ENCODE peak calls at places on chromosome 15, in five cellular contexts. W is uterus, N is BE2C, H is stomach, G is adrenal gland. P is an unnamed sample.

GRCh38 chr15:56774356-56774755 is 41.0 kb upstream of the ZNF280D start:
- DNase-seq in W (no peak), N (no peak), H (no peak), G (no peak), P (no peak)

GRCh38 chr15:66720206-66721010 is 18.4 kb downstream of the SMAD6 start:
- DNase-seq in W (no peak), N (no peak), H (peak; percentile 39), G (peak; percentile 45), P (no peak)

GRCh38 chr15:61099030-61099800 is 129.9 kb downstream of the RORA start:
- DNase-seq in W (no peak), N (no peak), H (no peak), G (no peak), P (no peak)

GRCh38 chr15:61195116-61196002 is 33.7 kb downstream of the RORA start:
- DNase-seq in W (no peak), N (peak; percentile 61), H (no peak), G (no peak), P (no peak)

GRCh38 chr15:70493787-70494514 is 269.4 kb downstream of the UACA start:
- DNase-seq in W (no peak), N (no peak), H (no peak), G (no peak), P (no peak)

GRCh38 chr15:65214010-65214409 is 2.7 kb upstream of the CILP start:
- DNase-seq in W (no peak), N (no peak), H (no peak), G (no peak), P (no peak)

GRCh38 chr15:59247364-59247763 is 40.7 kb downstream of the LDHAL6B start:
- DNase-seq in W (peak; percentile 65), N (peak; percentile 49), H (peak; percentile 61), G (peak; percentile 48), P (no peak)

GRCh38 chr15:38558714-38559059 is 5.9 kb downstream of the RASGRP1 start:
- DNase-seq in W (no peak), N (no peak), H (no peak), G (no peak), P (no peak)

GRCh38 chr15:72168131-72168825 is 29.3 kb downstream of the GRAMD2A start:
- DNase-seq in W (no peak), N (no peak), H (peak; percentile 34), G (no peak), P (peak; percentile 90)

DNA sequence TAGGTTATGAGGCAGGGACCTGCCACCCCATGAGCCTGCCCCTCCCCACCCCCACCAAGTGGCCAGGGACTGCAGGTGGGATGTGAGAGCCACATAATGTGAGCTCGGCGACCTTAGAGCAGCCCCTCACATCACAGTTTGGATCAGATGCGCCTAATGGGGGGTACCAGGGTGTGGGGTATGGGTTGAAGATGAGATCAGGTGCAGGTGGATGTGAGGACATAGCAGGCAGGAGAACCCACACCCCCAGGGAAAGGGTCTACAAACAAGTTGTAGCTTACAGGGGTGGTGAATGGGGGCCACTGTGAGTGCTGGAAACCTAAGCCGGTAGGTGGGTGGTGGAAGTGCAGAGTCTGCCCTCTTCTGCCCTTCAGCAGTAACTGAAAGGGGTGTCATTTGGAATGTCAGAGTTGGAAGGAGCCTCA is 94.0 kb downstream of the CORO2B start:
- DNase-seq in W (peak; percentile 12), N (peak; percentile 54), H (no peak), G (no peak), P (peak; percentile 50)
- H3K4me1 ChIP-seq in W (no peaks in the 10 kb centered on the region), N (no peaks in the 10 kb centered on the region), H (peaks cover 6% of the 10 kb centered on the region), G (no peaks in the 10 kb centered on the region), P (peaks cover 2% of the 10 kb centered on the region)

GRCh38 chr15:50181983-50182232 is at the start of gene SLC27A2:
- DNase-seq in W (no peak), N (peak; percentile 40), H (peak; percentile 46), G (no peak), P (no peak)
- TF ChIP-seq CTCF in W (peak; percentile 7), N (peak; percentile 37), H (no peak), G (peak; percentile 20), P (peak; percentile 78)

GRCh38 chr15:36332896-36333295 is 246.5 kb upstream of the CDIN1 start:
- DNase-seq in W (no peak), N (no peak), H (no peak), G (no peak), P (no peak)

GRCh38 chr15:36335659-36336058 is 243.8 kb upstream of the CDIN1 start:
- DNase-seq in W (no peak), N (no peak), H (no peak), G (no peak), P (no peak)

GRCh38 chr15:36332301-36332700 is 247.1 kb upstream of the CDIN1 start:
- DNase-seq in W (no peak), N (no peak), H (no peak), G (no peak), P (no peak)

GRCh38 chr15:36335211-36335610 is 244.2 kb upstream of the CDIN1 start:
- DNase-seq in W (no peak), N (no peak), H (no peak), G (no peak), P (no peak)

GRCh38 chr15:36334059-36334458 is 245.4 kb upstream of the CDIN1 start:
- DNase-seq in W (no peak), N (no peak), H (no peak), G (no peak), P (no peak)
- H3K4me1 ChIP-seq in W (no peaks in the 10 kb centered on the region), N (peaks cover 3% of the 10 kb centered on the region), H (no peaks in the 10 kb centered on the region), G (no peaks in the 10 kb centered on the region), P (no peaks in the 10 kb centered on the region)

GRCh38 chr15:42581272-42581730 is 5.9 kb downstream of the STARD9 start:
- DNase-seq in W (peak; percentile 81), N (peak; percentile 92), H (peak; percentile 88), G (peak; percentile 67), P (peak; percentile 87)
- TF ChIP-seq CTCF in W (no peak), N (no peak), H (no peak), G (no peak), P (no peak)

GRCh38 chr15:89139613-89140499 is 51.6 kb downstream of the ABHD2 start:
- DNase-seq in W (no peak), N (peak; percentile 40), H (no peak), G (no peak), P (no peak)

GRCh38 chr15:89136084-89136806 is 48.0 kb downstream of the ABHD2 start:
- DNase-seq in W (no peak), N (no peak), H (no peak), G (no peak), P (no peak)

GRCh38 chr15:89138999-89139612 is 50.9 kb downstream of the ABHD2 start:
- DNase-seq in W (no peak), N (no peak), H (no peak), G (peak; percentile 44), P (no peak)

GRCh38 chr15:89137926-89138325 is 49.7 kb downstream of the ABHD2 start:
- DNase-seq in W (no peak), N (no peak), H (no peak), G (no peak), P (no peak)

DNA sequence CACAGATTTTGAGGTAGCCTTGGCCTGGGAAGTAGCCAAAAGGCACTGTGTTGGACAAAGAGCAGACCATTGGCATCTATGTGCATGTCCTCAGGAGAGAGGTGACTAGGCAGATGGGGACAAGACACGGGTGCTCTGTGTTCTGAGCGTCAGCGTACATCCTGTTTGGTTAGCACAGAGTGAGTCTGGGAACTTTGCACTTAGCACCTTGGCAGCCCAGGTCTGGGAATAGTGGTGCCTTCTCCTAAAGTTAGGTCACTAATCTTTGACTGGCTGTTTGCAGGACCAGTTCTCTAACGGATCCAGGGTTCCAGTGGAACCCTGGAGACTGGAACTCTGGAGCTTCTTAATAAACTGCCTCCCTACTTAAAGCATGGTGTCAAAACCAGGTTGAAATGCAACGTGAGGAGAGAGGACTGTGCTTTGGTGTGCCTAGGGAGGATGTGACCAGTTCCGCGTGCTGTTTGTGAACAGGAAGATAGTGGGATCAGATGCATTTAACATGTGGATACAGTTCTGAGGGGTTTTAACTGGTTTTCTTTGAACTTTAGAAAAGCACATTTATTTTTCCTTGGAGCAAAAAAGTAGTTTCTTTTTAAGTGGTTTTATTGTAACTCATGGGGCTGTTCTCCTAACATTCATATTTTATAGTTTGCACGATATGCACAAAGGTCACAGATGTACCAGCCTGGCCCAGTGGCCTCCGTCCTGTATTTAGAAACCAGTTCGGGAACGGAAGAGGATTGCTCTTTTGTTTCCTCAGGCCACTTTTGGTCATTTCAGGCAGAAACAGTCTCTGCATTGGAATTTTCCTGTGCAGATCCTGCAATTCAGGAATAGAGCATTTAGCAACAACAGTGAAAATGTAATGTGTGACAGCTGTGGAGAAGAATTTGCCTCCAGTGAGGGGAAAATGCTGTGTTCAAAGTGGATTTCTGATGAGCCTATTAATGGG is 48.8 kb downstream of the ABHD2 start:
- DNase-seq in W (no peak), N (no peak), H (no peak), G (no peak), P (peak; percentile 34)
- H3K4me1 ChIP-seq in W (peaks cover 6% of the 10 kb centered on the region), N (peaks cover 15% of the 10 kb centered on the region), H (peaks cover 90% of the 10 kb centered on the region), G (peaks cover 51% of the 10 kb centered on the region), P (no peaks in the 10 kb centered on the region)